ENCODE peak calls at places on chromosomes 1 and 21, in seven cellular contexts. O is RPMI7951, A is tibial artery, V is psoas muscle, T is HTR-8/SVneo, H is T-helper 17 cell, B is AG20443. Y is an unnamed sample.

GRCh38 chr1:111222308-111223125 is 5.0 kb upstream of the CHI3L2 start:
- DNase-seq in A (peak), T (peak), V (peak), O (peak), H (peak), B (peak), Y (peak)

GRCh38 chr1:98388431-98388830 is 273.1 kb upstream of the SNX7 start:
- DNase-seq in A (no peak), B (peak), T (peak), H (no peak), O (peak), V (no peak), Y (no peak)

GRCh38 chr1:24805534-24806301 is 60.5 kb downstream of the CLIC4 start:
- DNase-seq in B (peak), V (no peak), H (no peak), T (peak), A (no peak), O (peak), Y (peak)

GRCh38 chr1:77489910-77490309 is 192.5 kb downstream of the ZZZ3 start:
- DNase-seq in T (no peak), H (no peak), B (peak), O (no peak), V (no peak), A (no peak), Y (no peak)

GRCh38 chr1:231106347-231106746 is 55.5 kb upstream of the TRIM67 start:
- DNase-seq in V (no peak), O (peak), A (no peak), H (no peak), B (peak), T (peak), Y (no peak)

GRCh38 chr1:174258148-174258550 is 98.8 kb downstream of the RABGAP1L start:
- DNase-seq in T (peak), H (peak), O (peak), V (no peak), B (peak), A (no peak), Y (peak)

GRCh38 chr1:234768171-234768568 is 158.2 kb upstream of the IRF2BP2 start:
- DNase-seq in O (no peak), V (no peak), A (no peak), B (no peak), T (no peak), H (no peak), Y (no peak)

GRCh38 chr1:7380712-7381111 is 390.4 kb upstream of the VAMP3 start:
- DNase-seq in T (no peak), B (no peak), H (no peak), O (peak), V (no peak), A (no peak), Y (no peak)

GRCh38 chr21:31397515-31397926 is 53.5 kb upstream of the TIAM1 start:
- DNase-seq in T (no peak), H (no peak), V (no peak), B (no peak), O (peak), A (no peak), Y (no peak)

GRCh38 chr1:178607718-178608408 is 95.0 kb downstream of the TEX35 start:
- DNase-seq in T (no peak), A (no peak), V (no peak), O (peak), B (no peak), H (no peak), Y (no peak)

GRCh38 chr21:30990514-30991304 is 47.6 kb downstream of the KRTAP19-8 start:
- DNase-seq in V (no peak), O (no peak), H (no peak), T (no peak), A (no peak), B (no peak), Y (no peak)

GRCh38 chr1:38361566-38361965 is 315.0 kb upstream of the POU3F1 start:
- DNase-seq in B (no peak), H (no peak), A (no peak), O (no peak), V (no peak), T (no peak), Y (no peak)

GRCh38 chr1:62022348-62022747 is 172.3 kb upstream of the L1TD1 start:
- DNase-seq in B (no peak), A (no peak), V (no peak), H (no peak), O (no peak), T (no peak), Y (no peak)

GRCh38 chr1:56496861-56497772 is 82.2 kb downstream of the PLPP3 start:
- DNase-seq in V (no peak), A (no peak), O (no peak), H (no peak), T (no peak), B (no peak), Y (no peak)

GRCh38 chr1:7893529-7894180 is 40.8 kb upstream of the UTS2 start:
- DNase-seq in O (peak), B (peak), A (peak), H (no peak), V (peak), T (no peak), Y (no peak)

GRCh38 chr1:171245458-171246064 is 2.7 kb upstream of the FMO1 start:
- DNase-seq in V (no peak), B (peak), A (no peak), T (no peak), O (peak), H (no peak), Y (no peak)

GRCh38 chr1:31736675-31737074 is 27.5 kb downstream of the ADGRB2 start:
- DNase-seq in B (no peak), H (no peak), A (no peak), T (no peak), O (no peak), V (peak), Y (no peak)

GRCh38 chr21:15653710-15654109 is 76.1 kb upstream of the USP25 start:
- DNase-seq in V (no peak), H (no peak), A (no peak), O (no peak), T (no peak), B (no peak), Y (no peak)

GRCh38 chr1:23037081-23037740 is 17.9 kb downstream of the KDM1A start:
- DNase-seq in T (no peak), H (no peak), V (no peak), A (no peak), B (no peak), O (no peak), Y (no peak)

GRCh38 chr1:113813218-113813617 is 942 bp upstream of the RSBN1 start:
- DNase-seq in O (no peak), T (no peak), A (no peak), V (peak), B (no peak), H (no peak), Y (no peak)

GRCh38 chr1:30912203-30912602 is 3.6 kb upstream of the SDC3 start:
- DNase-seq in H (no peak), O (no peak), A (no peak), V (no peak), T (no peak), B (no peak), Y (no peak)

GRCh38 chr21:17585875-17586450 is 26.7 kb downstream of the BTG3 start:
- DNase-seq in A (no peak), H (peak), B (peak), V (no peak), T (peak), O (peak), Y (no peak)

GRCh38 chr1:205774277-205775014 is 836 bp downstream of the RAB29 start:
- DNase-seq in B (peak), T (no peak), O (no peak), A (peak), H (peak), V (peak), Y (no peak)

GRCh38 chr1:23803674-23804073 is 3.1 kb upstream of the GALE start:
- DNase-seq in O (no peak), H (no peak), A (no peak), V (no peak), B (no peak), T (no peak), Y (no peak)

GRCh38 chr21:33655591-33656221 is 13.4 kb downstream of the ITSN1 start:
- DNase-seq in B (no peak), V (no peak), A (no peak), O (peak), T (peak), H (no peak), Y (no peak)

GRCh38 chr1:91611498-91611917 is 110.9 kb downstream of the CDC7 start:
- DNase-seq in O (no peak), B (no peak), V (no peak), H (no peak), T (no peak), A (no peak), Y (no peak)

GRCh38 chr1:22709891-22710687 is 550 bp upstream of the EPHB2 start:
- DNase-seq in B (peak), V (peak), T (peak), A (no peak), O (peak), H (no peak), Y (peak)

GRCh38 chr1:204975568-204976235 is 67.3 kb upstream of the CNTN2 start:
- DNase-seq in O (peak), T (peak), B (peak), H (peak), V (no peak), A (no peak), Y (peak)

GRCh38 chr1:205849619-205850355 is at the start of gene PM20D1:
- DNase-seq in A (peak), V (peak), B (peak), T (no peak), O (peak), H (peak), Y (peak)

GRCh38 chr1:200029035-200029623 is 1.6 kb downstream of the NR5A2 start:
- DNase-seq in B (peak), H (no peak), A (no peak), O (peak), V (no peak), T (peak), Y (peak)

GRCh38 chr1:10209590-10209904 is 823 bp upstream of the KIF1B start:
- DNase-seq in V (no peak), B (no peak), H (no peak), A (no peak), O (no peak), T (no peak), Y (no peak)

GRCh38 chr1:96660051-96660450 is 61.5 kb upstream of the PTBP2 start:
- DNase-seq in B (no peak), T (no peak), A (no peak), O (no peak), V (no peak), H (no peak), Y (no peak)

GRCh38 chr1:20168547-20169491 is 17.1 kb upstream of the UBXN10 start:
- DNase-seq in O (no peak), A (no peak), T (no peak), H (no peak), V (no peak), B (no peak), Y (no peak)

GRCh38 chr1:156268336-156268735 is 14.3 kb downstream of the SMG5 start:
- DNase-seq in B (no peak), O (no peak), V (no peak), A (no peak), T (no peak), H (no peak), Y (no peak)

GRCh38 chr1:45673956-45674355 is 12.4 kb downstream of the GPBP1L1 start:
- DNase-seq in O (no peak), A (no peak), H (no peak), V (no peak), T (no peak), B (no peak), Y (no peak)

GRCh38 chr1:180643693-180644092 is 11.9 kb downstream of the XPR1 start:
- DNase-seq in H (no peak), B (peak), O (peak), A (no peak), V (no peak), T (no peak), Y (no peak)

GRCh38 chr1:212381509-212381908 is 33.2 kb downstream of the PACC1 start:
- DNase-seq in V (no peak), H (no peak), A (no peak), T (no peak), B (no peak), O (no peak), Y (no peak)